ENCODE peak calls at places on chromosome X, in ten cellular contexts. O is activated CD4-positive, alpha-beta T cell treated with anti-CD3 and anti-CD28 coated beads, Interleukin-2, amount 50 U/mL, for 24 hours; J is small intestine; T is ecto neural progenitor cell; Z is naive thymus-derived CD4-positive, alpha-beta T cell; P is H9; I is foreskin fibroblast; B is stomach; W is lung microvascular endothelial cell; E is stimulated activated CD4-positive, alpha-beta T cell treated with anti-CD3 and anti-CD28 coated beads, TNF-alpha, amount 100 ng/mL, for 1 hour. L is an unnamed sample.

GRCh38 chrX:109283870-109284269 is 198.0 kb downstream of the GUCY2F start:
- DNase-seq in T (no peak), W (no peak), P (no peak), I (no peak), B (no peak), O (no peak), J (no peak), E (no peak), Z (no peak), L (no peak)

GRCh38 chrX:150239946-150240642 is 123.0 kb upstream of the MAMLD1 start:
- DNase-seq in P (no peak), E (no peak), J (no peak), I (no peak), O (no peak), Z (no peak), T (peak), B (no peak), W (no peak), L (no peak)

GRCh38 chrX:120429776-120430535 is 39.1 kb downstream of the LAMP2 start:
- DNase-seq in W (no peak), E (no peak), P (no peak), Z (no peak), I (no peak), B (no peak), T (no peak), J (no peak), O (no peak), L (no peak)

GRCh38 chrX:103063191-103063845 is 653 bp downstream of the BEX1 start:
- DNase-seq in W (peak), Z (no peak), T (peak), E (no peak), I (peak), B (no peak), J (no peak), O (no peak), P (peak), L (no peak)

GRCh38 chrX:48761674-48762471 is at the start of gene GLOD5:
- DNase-seq in J (peak), T (peak), I (no peak), O (no peak), B (peak), Z (no peak), P (peak), W (no peak), E (no peak), L (peak)

GRCh38 chrX:132092439-132093065 is 35.3 kb downstream of the FRMD7 start:
- DNase-seq in O (peak), J (peak), T (peak), P (peak), W (peak), B (peak), Z (peak), I (peak), E (peak), L (peak)

GRCh38 chrX:123976671-123977316 is 15.3 kb downstream of the STAG2 start:
- DNase-seq in E (no peak), I (no peak), Z (no peak), J (peak), T (no peak), P (no peak), O (no peak), W (peak), B (no peak), L (no peak)

GRCh38 chrX:53077207-53078197 is 4.7 kb upstream of the TSPYL2 start:
- DNase-seq in J (no peak), W (no peak), O (no peak), E (no peak), P (no peak), Z (no peak), I (no peak), B (no peak), T (no peak), L (no peak)

GRCh38 chrX:10633722-10634121 is 13.3 kb upstream of the MID1 start:
- DNase-seq in B (no peak), Z (no peak), P (no peak), W (peak), J (no peak), O (no peak), I (peak), T (no peak), E (no peak), L (peak)

GRCh38 chrX:21990812-21991211 is 41.3 kb upstream of the PHEX start:
- DNase-seq in T (no peak), O (no peak), B (no peak), Z (no peak), W (no peak), J (no peak), E (no peak), I (no peak), P (no peak), L (no peak)

GRCh38 chrX:53321216-53321942 is 40.0 kb upstream of the IQSEC2 start:
- DNase-seq in J (no peak), O (no peak), E (no peak), W (no peak), I (no peak), Z (peak), T (no peak), P (no peak), B (no peak), L (no peak)

GRCh38 chrX:48945517-48946348 is 11.7 kb downstream of the OTUD5 start:
- DNase-seq in E (no peak), B (peak), W (peak), Z (peak), J (peak), T (peak), O (no peak), P (peak), I (peak), L (no peak)

GRCh38 chrX:35890699-35891098 is 28.8 kb upstream of the CFAP47 start:
- DNase-seq in W (peak), Z (peak), J (peak), I (no peak), B (peak), T (peak), O (no peak), E (no peak), P (peak), L (no peak)

GRCh38 chrX:17707731-17708130 is 29.6 kb upstream of the SCML1 start:
- DNase-seq in P (no peak), T (no peak), O (no peak), Z (no peak), E (no peak), I (no peak), B (no peak), J (no peak), W (no peak), L (no peak)

GRCh38 chrX:103361798-103362197 is 5.5 kb downstream of the TCEAL9 start:
- DNase-seq in Z (no peak), W (no peak), T (no peak), P (no peak), J (no peak), I (no peak), B (no peak), O (no peak), E (no peak), L (no peak)

GRCh38 chrX:57481514-57481913 is 110.3 kb upstream of the ZXDB start:
- DNase-seq in O (no peak), P (no peak), E (no peak), Z (no peak), B (no peak), T (no peak), W (no peak), I (no peak), J (no peak), L (no peak)

GRCh38 chrX:42151808-42152207 is 228.5 kb upstream of the CASK start:
- DNase-seq in I (no peak), B (no peak), O (no peak), P (no peak), E (no peak), T (no peak), J (no peak), W (no peak), Z (no peak), L (no peak)

GRCh38 chrX:13404364-13404763 is 84.5 kb upstream of the ATXN3L start:
- DNase-seq in P (no peak), T (no peak), W (no peak), O (no peak), I (no peak), J (no peak), E (no peak), B (no peak), Z (no peak), L (no peak)

GRCh38 chrX:82677281-82677680 is 830.8 kb upstream of the POU3F4 start:
- DNase-seq in E (no peak), J (no peak), W (no peak), P (no peak), B (no peak), Z (no peak), O (no peak), T (no peak), I (no peak), L (no peak)

GRCh38 chrX:20016618-20016945 is 25.7 kb upstream of the BCLAF3 start:
- DNase-seq in W (no peak), I (no peak), E (no peak), Z (no peak), B (no peak), P (no peak), O (no peak), T (no peak), J (no peak), L (no peak)

GRCh38 chrX:21725916-21726315 is 32.0 kb downstream of the SMPX start:
- DNase-seq in J (no peak), B (no peak), E (no peak), T (no peak), P (no peak), I (no peak), W (no peak), O (no peak), Z (no peak), L (no peak)

GRCh38 chrX:9923357-9923756 is 43.8 kb upstream of the CLDN34 start:
- DNase-seq in J (no peak), B (no peak), E (no peak), O (no peak), P (no peak), Z (no peak), I (no peak), W (peak), T (no peak), L (no peak)

GRCh38 chrX:46500054-46500453 is 45.2 kb downstream of the ZNF674 start:
- DNase-seq in P (no peak), B (no peak), I (no peak), T (no peak), O (no peak), E (no peak), W (no peak), J (no peak), Z (no peak), L (no peak)

GRCh38 chrX:750263-750662 is 119.7 kb downstream of the SHOX start:
- DNase-seq in O (no peak), W (no peak), P (no peak), T (no peak), I (no peak), B (no peak), Z (peak), E (no peak), J (no peak), L (no peak)

GRCh38 chrX:149010026-149010898 is 494.8 kb downstream of the IDS start:
- DNase-seq in W (no peak), Z (no peak), E (no peak), P (no peak), T (no peak), O (no peak), J (peak), B (no peak), I (no peak), L (no peak)